ENCODE peak calls at places on chromosome 19, in nine cellular contexts. One of them, this sample, is unnamed. For H3K36me3, the result is how much of the 10 kb centered on the place peaks cover.

GRCh38 chr19:30309983-30310805 is 62.0 kb upstream of the ZNF536 start:
- DNase-seq in neuronal stem cell: peak
- DNase-seq in lower lobe of right lung: no peak
- DNase-seq in neural progenitor cell: no peak
- DNase-seq in mammary epithelial cell: no peak
- DNase-seq in thoracic aorta: no peak
- DNase-seq in H7: no peak
- DNase-seq in fibroblast of lung: no peak
- DNase-seq in left lung: no peak
- DNase-seq in this sample: no peak

GRCh38 chr19:58154287-58154678 is 3.7 kb upstream of the ZNF329 start:
- DNase-seq in neuronal stem cell: no peak
- DNase-seq in lower lobe of right lung: peak
- DNase-seq in neural progenitor cell: peak
- DNase-seq in mammary epithelial cell: peak
- DNase-seq in thoracic aorta: no peak
- DNase-seq in H7: no peak
- DNase-seq in fibroblast of lung: peak
- DNase-seq in left lung: peak
- DNase-seq in this sample: no peak

GRCh38 chr19:11293468-11294389 is 2.2 kb upstream of the TSPAN16 start:
- DNase-seq in neuronal stem cell: peak
- DNase-seq in lower lobe of right lung: peak
- DNase-seq in neural progenitor cell: peak
- DNase-seq in mammary epithelial cell: peak
- DNase-seq in thoracic aorta: peak
- DNase-seq in H7: peak
- DNase-seq in fibroblast of lung: peak
- DNase-seq in left lung: peak
- DNase-seq in this sample: peak

GRCh38 chr19:49430678-49431329 is 5.6 kb downstream of the GFY start:
- DNase-seq in neuronal stem cell: no peak
- DNase-seq in lower lobe of right lung: no peak
- DNase-seq in neural progenitor cell: peak
- DNase-seq in mammary epithelial cell: no peak
- DNase-seq in thoracic aorta: no peak
- DNase-seq in H7: no peak
- DNase-seq in fibroblast of lung: no peak
- DNase-seq in left lung: no peak
- DNase-seq in this sample: no peak

GRCh38 chr19:30784850-30785459 is 412.8 kb downstream of the ZNF536 start:
- DNase-seq in neuronal stem cell: peak
- DNase-seq in lower lobe of right lung: peak
- DNase-seq in neural progenitor cell: peak
- DNase-seq in mammary epithelial cell: peak
- DNase-seq in thoracic aorta: no peak
- DNase-seq in H7: peak
- DNase-seq in fibroblast of lung: peak
- DNase-seq in left lung: peak
- DNase-seq in this sample: no peak

GRCh38 chr19:33621811-33622504 is at the start of gene CHST8:
- DNase-seq in neuronal stem cell: peak
- DNase-seq in lower lobe of right lung: no peak
- DNase-seq in neural progenitor cell: peak
- DNase-seq in mammary epithelial cell: peak
- DNase-seq in thoracic aorta: no peak
- DNase-seq in H7: peak
- DNase-seq in fibroblast of lung: no peak
- DNase-seq in left lung: no peak
- DNase-seq in this sample: peak

GRCh38 chr19:33298146-33298911 is 4.0 kb downstream of the CEBPA start:
- DNase-seq in neuronal stem cell: no peak
- DNase-seq in lower lobe of right lung: peak
- DNase-seq in neural progenitor cell: no peak
- DNase-seq in mammary epithelial cell: peak
- DNase-seq in thoracic aorta: no peak
- DNase-seq in H7: peak
- DNase-seq in fibroblast of lung: no peak
- DNase-seq in left lung: no peak
- DNase-seq in this sample: peak

GRCh38 chr19:45874620-45874966 is 10.5 kb downstream of the FOXA3 start:
- DNase-seq in neuronal stem cell: no peak
- DNase-seq in lower lobe of right lung: no peak
- DNase-seq in neural progenitor cell: no peak
- DNase-seq in mammary epithelial cell: no peak
- DNase-seq in thoracic aorta: no peak
- DNase-seq in H7: peak
- DNase-seq in fibroblast of lung: no peak
- DNase-seq in left lung: no peak
- DNase-seq in this sample: no peak

GRCh38 chr19:49165111-49165750 is 7.6 kb downstream of the TRPM4 start:
- DNase-seq in neuronal stem cell: no peak
- DNase-seq in lower lobe of right lung: no peak
- DNase-seq in neural progenitor cell: no peak
- DNase-seq in mammary epithelial cell: no peak
- DNase-seq in thoracic aorta: no peak
- DNase-seq in H7: no peak
- DNase-seq in fibroblast of lung: no peak
- DNase-seq in left lung: no peak
- DNase-seq in this sample: no peak

GRCh38 chr19:40592170-40592569 is 9.0 kb upstream of the LTBP4 start:
- DNase-seq in neuronal stem cell: no peak
- DNase-seq in lower lobe of right lung: no peak
- DNase-seq in neural progenitor cell: peak
- DNase-seq in mammary epithelial cell: peak
- DNase-seq in thoracic aorta: no peak
- DNase-seq in H7: peak
- DNase-seq in fibroblast of lung: peak
- DNase-seq in left lung: no peak
- DNase-seq in this sample: no peak

GRCh38 chr19:32407004-32407992 is 1.7 kb downstream of the DPY19L3 start:
- DNase-seq in neuronal stem cell: no peak
- DNase-seq in lower lobe of right lung: peak
- DNase-seq in neural progenitor cell: no peak
- DNase-seq in mammary epithelial cell: no peak
- DNase-seq in thoracic aorta: no peak
- DNase-seq in H7: peak
- DNase-seq in fibroblast of lung: peak
- DNase-seq in left lung: peak
- DNase-seq in this sample: no peak

GRCh38 chr19:49114630-49115363 is 627 bp downstream of the LIN7B start:
- DNase-seq in neuronal stem cell: peak
- DNase-seq in lower lobe of right lung: peak
- DNase-seq in neural progenitor cell: peak
- DNase-seq in mammary epithelial cell: peak
- DNase-seq in thoracic aorta: no peak
- DNase-seq in H7: peak
- DNase-seq in fibroblast of lung: peak
- DNase-seq in left lung: peak
- DNase-seq in this sample: peak

GRCh38 chr19:13163609-13164364 is 13.6 kb downstream of the IER2 start:
- DNase-seq in neuronal stem cell: peak
- DNase-seq in lower lobe of right lung: peak
- DNase-seq in neural progenitor cell: peak
- DNase-seq in mammary epithelial cell: peak
- DNase-seq in thoracic aorta: no peak
- DNase-seq in H7: peak
- DNase-seq in fibroblast of lung: peak
- DNase-seq in left lung: peak
- DNase-seq in this sample: peak

GRCh38 chr19:7874080-7874856 is at the start of gene PRR36:
- DNase-seq in neuronal stem cell: peak
- DNase-seq in lower lobe of right lung: peak
- DNase-seq in neural progenitor cell: peak
- DNase-seq in mammary epithelial cell: no peak
- DNase-seq in thoracic aorta: no peak
- DNase-seq in H7: peak
- DNase-seq in fibroblast of lung: no peak
- DNase-seq in left lung: no peak
- DNase-seq in this sample: peak

GRCh38 chr19:33662391-33662790 is 40.6 kb downstream of the CHST8 start:
- DNase-seq in neuronal stem cell: no peak
- DNase-seq in lower lobe of right lung: no peak
- DNase-seq in neural progenitor cell: no peak
- DNase-seq in mammary epithelial cell: no peak
- DNase-seq in thoracic aorta: no peak
- DNase-seq in H7: no peak
- DNase-seq in fibroblast of lung: no peak
- DNase-seq in left lung: no peak
- DNase-seq in this sample: no peak

GRCh38 chr19:2047449-2048103 is 3.5 kb downstream of the MKNK2 start:
- DNase-seq in neuronal stem cell: no peak
- DNase-seq in lower lobe of right lung: peak
- DNase-seq in neural progenitor cell: peak
- DNase-seq in mammary epithelial cell: no peak
- DNase-seq in thoracic aorta: no peak
- DNase-seq in H7: peak
- DNase-seq in fibroblast of lung: peak
- DNase-seq in left lung: peak
- DNase-seq in this sample: no peak
- H3K4me3 ChIP-seq in neuronal stem cell: no peak
- H3K4me3 ChIP-seq in lower lobe of right lung: peak
- H3K4me3 ChIP-seq in neural progenitor cell: no peak
- H3K4me3 ChIP-seq in mammary epithelial cell: peak
- H3K4me3 ChIP-seq in thoracic aorta: peak
- H3K4me3 ChIP-seq in H7: no peak
- H3K4me3 ChIP-seq in fibroblast of lung: no peak
- H3K4me3 ChIP-seq in left lung: no peak
- H3K4me3 ChIP-seq in this sample: no peak

DNA sequence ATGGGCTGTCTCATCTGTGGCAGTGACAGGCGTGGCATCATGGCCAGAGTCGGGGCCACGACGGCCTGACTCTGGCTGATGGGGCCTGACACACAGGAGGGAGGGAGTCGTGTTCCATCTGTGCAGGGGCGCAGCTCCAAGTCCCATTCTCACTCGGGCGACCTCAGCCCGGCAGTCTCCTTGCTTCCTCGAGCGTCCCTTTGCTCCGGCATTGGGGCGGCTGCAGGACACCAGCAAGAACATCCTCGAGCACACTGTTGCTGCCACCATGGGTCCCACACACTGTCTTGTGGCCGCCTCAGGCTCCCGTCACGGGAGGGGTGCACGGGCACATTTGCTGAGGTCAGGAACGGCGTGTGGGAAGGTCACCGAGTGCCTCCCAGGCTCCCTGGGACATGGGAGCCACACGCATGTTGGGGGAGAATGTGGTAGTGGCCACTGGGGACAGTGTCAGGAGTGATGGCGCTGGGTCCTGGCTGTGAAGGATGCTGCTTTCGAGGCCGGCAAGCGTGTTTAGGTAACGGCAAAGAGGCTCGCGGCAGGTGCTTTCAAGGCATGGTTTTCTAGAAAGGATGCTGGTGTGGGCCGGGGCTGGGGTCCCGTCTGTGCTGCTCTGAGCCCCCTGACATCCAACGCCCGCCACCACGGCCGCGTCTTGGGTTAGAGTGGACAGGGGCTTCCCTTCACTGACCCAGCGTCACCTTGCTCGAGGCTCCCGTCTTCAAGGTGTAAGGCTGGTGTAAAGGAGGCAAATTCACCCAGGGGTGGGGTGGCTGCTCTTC is 3.4 kb downstream of the IZUMO4 start:
- DNase-seq in neuronal stem cell: no peak
- DNase-seq in lower lobe of right lung: no peak
- DNase-seq in neural progenitor cell: no peak
- DNase-seq in mammary epithelial cell: no peak
- DNase-seq in thoracic aorta: no peak
- DNase-seq in H7: no peak
- DNase-seq in fibroblast of lung: no peak
- DNase-seq in left lung: no peak
- DNase-seq in this sample: no peak
- H3K36me3 ChIP-seq in neuronal stem cell: under half
- H3K36me3 ChIP-seq in lower lobe of right lung: half or more
- H3K36me3 ChIP-seq in neural progenitor cell: under half
- H3K36me3 ChIP-seq in mammary epithelial cell: under half
- H3K36me3 ChIP-seq in thoracic aorta: under half
- H3K36me3 ChIP-seq in H7: under half
- H3K36me3 ChIP-seq in fibroblast of lung: under half
- H3K36me3 ChIP-seq in left lung: half or more
- H3K36me3 ChIP-seq in this sample: under half

DNA sequence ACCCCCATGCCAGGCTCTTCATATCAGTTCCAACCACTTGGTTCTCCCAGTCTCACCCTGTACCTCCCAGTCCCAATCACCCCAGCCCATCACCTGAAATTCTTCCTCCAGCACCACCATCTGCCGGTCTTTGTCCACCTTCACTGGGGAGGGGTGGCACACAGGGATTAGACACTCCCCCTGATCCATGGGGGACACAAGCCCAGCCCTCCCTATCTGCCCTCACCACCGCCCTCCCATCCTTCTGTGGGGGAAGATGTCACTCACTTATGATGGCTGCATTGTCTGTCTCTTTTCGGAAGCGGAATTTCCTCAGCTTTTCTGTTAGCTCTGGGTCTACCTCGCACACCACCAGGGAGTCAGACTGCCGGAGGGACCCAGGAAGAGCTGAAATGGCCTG is 675 bp downstream of the GMFG start:
- DNase-seq in neuronal stem cell: no peak
- DNase-seq in lower lobe of right lung: no peak
- DNase-seq in neural progenitor cell: no peak
- DNase-seq in mammary epithelial cell: no peak
- DNase-seq in thoracic aorta: no peak
- DNase-seq in H7: no peak
- DNase-seq in fibroblast of lung: no peak
- DNase-seq in left lung: no peak
- DNase-seq in this sample: no peak
- H3K4me3 ChIP-seq in neuronal stem cell: no peak
- H3K4me3 ChIP-seq in lower lobe of right lung: peak
- H3K4me3 ChIP-seq in neural progenitor cell: no peak
- H3K4me3 ChIP-seq in mammary epithelial cell: no peak
- H3K4me3 ChIP-seq in thoracic aorta: peak
- H3K4me3 ChIP-seq in H7: no peak
- H3K4me3 ChIP-seq in fibroblast of lung: no peak
- H3K4me3 ChIP-seq in left lung: peak
- H3K4me3 ChIP-seq in this sample: no peak

GRCh38 chr19:16542045-16542893 is at the start of gene CHERP:
- DNase-seq in neuronal stem cell: peak
- DNase-seq in lower lobe of right lung: peak
- DNase-seq in neural progenitor cell: peak
- DNase-seq in mammary epithelial cell: peak
- DNase-seq in thoracic aorta: peak
- DNase-seq in H7: peak
- DNase-seq in fibroblast of lung: peak
- DNase-seq in left lung: peak
- DNase-seq in this sample: peak

GRCh38 chr19:16541526-16542044 is 652 bp downstream of the CHERP start:
- DNase-seq in neuronal stem cell: no peak
- DNase-seq in lower lobe of right lung: no peak
- DNase-seq in neural progenitor cell: peak
- DNase-seq in mammary epithelial cell: peak
- DNase-seq in thoracic aorta: no peak
- DNase-seq in H7: peak
- DNase-seq in fibroblast of lung: no peak
- DNase-seq in left lung: no peak
- DNase-seq in this sample: peak

GRCh38 chr19:16540948-16541347 is 1.3 kb downstream of the CHERP start:
- DNase-seq in neuronal stem cell: no peak
- DNase-seq in lower lobe of right lung: no peak
- DNase-seq in neural progenitor cell: no peak
- DNase-seq in mammary epithelial cell: no peak
- DNase-seq in thoracic aorta: no peak
- DNase-seq in H7: peak
- DNase-seq in fibroblast of lung: no peak
- DNase-seq in left lung: no peak
- DNase-seq in this sample: no peak

GRCh38 chr19:16544468-16545231 is 2.4 kb upstream of the CHERP start:
- DNase-seq in neuronal stem cell: no peak
- DNase-seq in lower lobe of right lung: no peak
- DNase-seq in neural progenitor cell: no peak
- DNase-seq in mammary epithelial cell: no peak
- DNase-seq in thoracic aorta: no peak
- DNase-seq in H7: no peak
- DNase-seq in fibroblast of lung: no peak
- DNase-seq in left lung: no peak
- DNase-seq in this sample: no peak

GRCh38 chr19:16542894-16543498 is 759 bp upstream of the CHERP start:
- DNase-seq in neuronal stem cell: peak
- DNase-seq in lower lobe of right lung: no peak
- DNase-seq in neural progenitor cell: peak
- DNase-seq in mammary epithelial cell: no peak
- DNase-seq in thoracic aorta: no peak
- DNase-seq in H7: no peak
- DNase-seq in fibroblast of lung: peak
- DNase-seq in left lung: no peak
- DNase-seq in this sample: no peak
- H3K36me3 ChIP-seq in neuronal stem cell: under half
- H3K36me3 ChIP-seq in lower lobe of right lung: under half
- H3K36me3 ChIP-seq in neural progenitor cell: under half
- H3K36me3 ChIP-seq in mammary epithelial cell: under half
- H3K36me3 ChIP-seq in thoracic aorta: under half
- H3K36me3 ChIP-seq in H7: under half
- H3K36me3 ChIP-seq in fibroblast of lung: under half
- H3K36me3 ChIP-seq in left lung: under half
- H3K36me3 ChIP-seq in this sample: under half

This sample was measured in Caco-2.